ENCODE peak calls at places on chromosomes 11 and 22, in eight cellular contexts. One of them, this sample, is unnamed.

GRCh38 chr11:73275381-73275750 is 3.2 kb downstream of the P2RY6 start:
- DNase-seq in esophagus squamous epithelium: no peak
- DNase-seq in ovary: no peak
- DNase-seq in heart left ventricle: no peak
- DNase-seq in IMR-90: no peak
- DNase-seq in right lobe of liver: no peak
- DNase-seq in suprapubic skin: peak; percentile 43
- DNase-seq in HCT116: no peak
- DNase-seq in this sample: no peak

GRCh38 chr22:20434264-20434751 is 3.3 kb downstream of the SCARF2 start:
- DNase-seq in esophagus squamous epithelium: no peak
- DNase-seq in ovary: peak; percentile 31
- DNase-seq in heart left ventricle: peak; percentile 30
- DNase-seq in IMR-90: no peak
- DNase-seq in right lobe of liver: no peak
- DNase-seq in suprapubic skin: no peak
- DNase-seq in HCT116: no peak
- DNase-seq in this sample: no peak

GRCh38 chr22:17772249-17772962 is 1.9 kb downstream of the BID start:
- DNase-seq in esophagus squamous epithelium: no peak
- DNase-seq in ovary: no peak
- DNase-seq in heart left ventricle: peak; percentile 56
- DNase-seq in IMR-90: peak; percentile 42
- DNase-seq in right lobe of liver: peak; percentile 65
- DNase-seq in suprapubic skin: no peak
- DNase-seq in HCT116: no peak
- DNase-seq in this sample: no peak

GRCh38 chr11:36376888-36377758 is 81.0 kb downstream of the PRR5L start:
- DNase-seq in esophagus squamous epithelium: no peak
- DNase-seq in ovary: peak; percentile 78
- DNase-seq in heart left ventricle: peak; percentile 81
- DNase-seq in IMR-90: peak; percentile 28
- DNase-seq in right lobe of liver: peak; percentile 56
- DNase-seq in suprapubic skin: no peak
- DNase-seq in HCT116: no peak
- DNase-seq in this sample: no peak

GRCh38 chr22:50728523-50728931 is 9.5 kb upstream of the ACR start:
- DNase-seq in esophagus squamous epithelium: no peak
- DNase-seq in ovary: peak; percentile 27
- DNase-seq in heart left ventricle: peak; percentile 48
- DNase-seq in IMR-90: no peak
- DNase-seq in right lobe of liver: no peak
- DNase-seq in suprapubic skin: peak; percentile 76
- DNase-seq in HCT116: no peak
- DNase-seq in this sample: no peak

GRCh38 chr11:16713594-16713993 is 24.9 kb upstream of the C11orf58 start:
- DNase-seq in esophagus squamous epithelium: no peak
- DNase-seq in ovary: no peak
- DNase-seq in heart left ventricle: no peak
- DNase-seq in IMR-90: no peak
- DNase-seq in right lobe of liver: no peak
- DNase-seq in suprapubic skin: no peak
- DNase-seq in HCT116: no peak
- DNase-seq in this sample: no peak

GRCh38 chr11:125515102-125515439 is 19.0 kb upstream of the FEZ1 start:
- DNase-seq in esophagus squamous epithelium: no peak
- DNase-seq in ovary: no peak
- DNase-seq in heart left ventricle: no peak
- DNase-seq in IMR-90: no peak
- DNase-seq in right lobe of liver: no peak
- DNase-seq in suprapubic skin: no peak
- DNase-seq in HCT116: no peak
- DNase-seq in this sample: no peak

GRCh38 chr11:70378506-70379134 is 19.7 kb upstream of the CTTN start:
- DNase-seq in esophagus squamous epithelium: no peak
- DNase-seq in ovary: no peak
- DNase-seq in heart left ventricle: no peak
- DNase-seq in IMR-90: no peak
- DNase-seq in right lobe of liver: no peak
- DNase-seq in suprapubic skin: no peak
- DNase-seq in HCT116: no peak
- DNase-seq in this sample: peak; percentile 21

GRCh38 chr11:33387996-33388395 is 130.8 kb downstream of the HIPK3 start:
- DNase-seq in esophagus squamous epithelium: no peak
- DNase-seq in ovary: no peak
- DNase-seq in heart left ventricle: no peak
- DNase-seq in IMR-90: no peak
- DNase-seq in right lobe of liver: no peak
- DNase-seq in suprapubic skin: no peak
- DNase-seq in HCT116: no peak
- DNase-seq in this sample: no peak
- H3K27ac ChIP-seq in esophagus squamous epithelium: no peak overlapping the region
- H3K27ac ChIP-seq in ovary: no peak overlapping the region
- H3K27ac ChIP-seq in heart left ventricle: no peak overlapping the region
- H3K27ac ChIP-seq in IMR-90: no peak overlapping the region
- H3K27ac ChIP-seq in right lobe of liver: no peak overlapping the region
- H3K27ac ChIP-seq in suprapubic skin: no peak overlapping the region
- H3K27ac ChIP-seq in HCT116: no peak overlapping the region
- H3K27ac ChIP-seq in this sample: no peak overlapping the region

GRCh38 chr11:71928739-71929443 is at the start of gene RNF121:
- DNase-seq in esophagus squamous epithelium: peak; percentile 79
- DNase-seq in ovary: peak; percentile 97
- DNase-seq in heart left ventricle: peak; percentile 98
- DNase-seq in IMR-90: peak; percentile 92
- DNase-seq in right lobe of liver: peak; percentile 96
- DNase-seq in suprapubic skin: peak; percentile 99
- DNase-seq in HCT116: peak; percentile 91
- DNase-seq in this sample: peak; percentile 97
- TF ChIP-seq POLR2A in esophagus squamous epithelium: no peak
- TF ChIP-seq POLR2A in ovary: peak; percentile 28
- TF ChIP-seq POLR2A in heart left ventricle: no peak
- TF ChIP-seq POLR2A in IMR-90: peak; percentile 69
- TF ChIP-seq POLR2A in right lobe of liver: peak; percentile 20
- TF ChIP-seq POLR2A in suprapubic skin: no peak
- TF ChIP-seq POLR2A in HCT116: peak; percentile 76
- TF ChIP-seq POLR2A in this sample: no peak

DNA sequence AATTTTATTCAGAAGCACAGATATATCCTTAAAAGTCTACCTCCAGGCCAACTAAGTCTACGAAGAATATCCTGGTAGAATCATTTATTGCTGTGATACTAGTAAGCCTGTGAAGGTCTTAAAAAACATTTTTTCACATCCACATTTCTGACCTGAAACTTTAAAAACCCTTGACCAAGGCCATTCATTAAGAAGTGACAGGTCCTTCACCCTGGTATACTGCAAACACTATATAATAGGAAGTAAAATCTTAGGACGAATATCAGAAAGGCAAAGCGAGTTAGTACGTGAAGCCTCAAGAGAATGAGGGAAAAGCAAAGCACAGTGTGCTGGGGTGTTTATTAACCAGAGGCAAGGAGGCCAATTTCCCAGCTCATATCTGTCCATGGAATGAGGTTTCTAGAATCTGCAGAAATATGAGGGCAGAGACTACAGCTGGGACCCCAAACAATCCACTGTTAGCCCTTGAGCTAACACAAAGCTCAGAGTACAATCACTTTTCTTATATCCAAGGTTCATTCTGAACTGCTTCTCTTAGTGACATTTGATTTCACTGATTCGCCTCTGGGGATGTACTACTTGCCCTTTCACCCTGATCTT is 71.0 kb downstream of the AMBRA1 start:
- DNase-seq in esophagus squamous epithelium: no peak
- DNase-seq in ovary: no peak
- DNase-seq in heart left ventricle: no peak
- DNase-seq in IMR-90: no peak
- DNase-seq in right lobe of liver: no peak
- DNase-seq in suprapubic skin: no peak
- DNase-seq in HCT116: no peak
- DNase-seq in this sample: no peak
- H3K27me3 ChIP-seq in esophagus squamous epithelium: no peaks in the 10 kb centered on the region
- H3K27me3 ChIP-seq in ovary: no peaks in the 10 kb centered on the region
- H3K27me3 ChIP-seq in heart left ventricle: no peaks in the 10 kb centered on the region
- H3K27me3 ChIP-seq in IMR-90: no peaks in the 10 kb centered on the region
- H3K27me3 ChIP-seq in right lobe of liver: no peaks in the 10 kb centered on the region
- H3K27me3 ChIP-seq in suprapubic skin: no peaks in the 10 kb centered on the region
- H3K27me3 ChIP-seq in HCT116: no peaks in the 10 kb centered on the region
- H3K27me3 ChIP-seq in this sample: no peaks in the 10 kb centered on the region

GRCh38 chr22:47398491-47398890 is 636.0 kb downstream of the TBC1D22A start:
- DNase-seq in esophagus squamous epithelium: no peak
- DNase-seq in ovary: no peak
- DNase-seq in heart left ventricle: no peak
- DNase-seq in IMR-90: no peak
- DNase-seq in right lobe of liver: no peak
- DNase-seq in suprapubic skin: no peak
- DNase-seq in HCT116: no peak
- DNase-seq in this sample: no peak
- H3K27ac ChIP-seq in esophagus squamous epithelium: no peak overlapping the region
- H3K27ac ChIP-seq in ovary: no peak overlapping the region
- H3K27ac ChIP-seq in heart left ventricle: no peak overlapping the region
- H3K27ac ChIP-seq in IMR-90: no peak overlapping the region
- H3K27ac ChIP-seq in right lobe of liver: no peak overlapping the region
- H3K27ac ChIP-seq in suprapubic skin: no peak overlapping the region
- H3K27ac ChIP-seq in HCT116: no peak overlapping the region
- H3K27ac ChIP-seq in this sample: no peak overlapping the region

This sample was measured in prostate gland.